ENCODE peak calls at places on chromosomes 2 and 18, in six cellular contexts. U is H9, S is HCT116, V is A549, L is HepG2, Z is endothelial cell of umbilical vein. B is an unnamed sample.

GRCh38 chr2:199882667-199883066 is 28.4 kb upstream of the C2orf69 start:
- DNase-seq in U (no peak), S (no peak), V (no peak), L (no peak), Z (no peak), B (peak)

GRCh38 chr18:45569566-45569965 is 45.7 kb upstream of the SLC14A2 start:
- DNase-seq in U (no peak), S (no peak), V (no peak), L (no peak), Z (no peak), B (no peak)

GRCh38 chr2:10647886-10648605 is 41.7 kb downstream of the NOL10 start:
- DNase-seq in U (no peak), S (no peak), V (no peak), L (no peak), Z (no peak), B (no peak)

GRCh38 chr2:61018319-61018750 is 280 bp upstream of the PUS10 start:
- DNase-seq in U (no peak), S (no peak), V (no peak), L (no peak), Z (no peak), B (no peak)

GRCh38 chr2:226869371-226869770 is 33.5 kb downstream of the RHBDD1 start:
- DNase-seq in U (no peak), S (no peak), V (no peak), L (no peak), Z (no peak), B (no peak)

GRCh38 chr2:212892193-212892592 is 259.2 kb downstream of the IKZF2 start:
- DNase-seq in U (no peak), S (peak), V (peak), L (peak), Z (peak), B (peak)

GRCh38 chr18:39721712-39722111 is 2156.1 kb upstream of the CELF4 start:
- DNase-seq in U (no peak), S (no peak), V (no peak), L (no peak), Z (no peak), B (no peak)

GRCh38 chr2:168060956-168061750 is 186.2 kb downstream of the STK39 start:
- DNase-seq in U (no peak), S (no peak), V (peak), L (no peak), Z (no peak), B (no peak)

GRCh38 chr18:46899274-46899948 is 17.9 kb downstream of the PIAS2 start:
- DNase-seq in U (peak), S (no peak), V (no peak), L (no peak), Z (no peak), B (peak)

GRCh38 chr2:233556756-233557736 is 9.5 kb downstream of the USP40 start:
- DNase-seq in U (no peak), S (no peak), V (peak), L (no peak), Z (peak), B (no peak)

GRCh38 chr2:234308814-234309195 is 188.1 kb downstream of the ARL4C start:
- DNase-seq in U (no peak), S (no peak), V (peak), L (no peak), Z (peak), B (no peak)

GRCh38 chr2:143717053-143717452 is 587.8 kb downstream of the ARHGAP15 start:
- DNase-seq in U (no peak), S (no peak), V (no peak), L (no peak), Z (no peak), B (no peak)
- H3K4me2 ChIP-seq in U (no peak), S (no peak), V (peak), L (no peak), Z (no peak), B (no peak)

GRCh38 chr2:2331905-2332280 is 818 bp upstream of the MYT1L start:
- DNase-seq in U (peak), S (no peak), V (no peak), L (no peak), Z (no peak), B (peak)
- H3K4me2 ChIP-seq in U (peak), S (no peak), V (no peak), L (no peak), Z (no peak), B (no peak)

DNA sequence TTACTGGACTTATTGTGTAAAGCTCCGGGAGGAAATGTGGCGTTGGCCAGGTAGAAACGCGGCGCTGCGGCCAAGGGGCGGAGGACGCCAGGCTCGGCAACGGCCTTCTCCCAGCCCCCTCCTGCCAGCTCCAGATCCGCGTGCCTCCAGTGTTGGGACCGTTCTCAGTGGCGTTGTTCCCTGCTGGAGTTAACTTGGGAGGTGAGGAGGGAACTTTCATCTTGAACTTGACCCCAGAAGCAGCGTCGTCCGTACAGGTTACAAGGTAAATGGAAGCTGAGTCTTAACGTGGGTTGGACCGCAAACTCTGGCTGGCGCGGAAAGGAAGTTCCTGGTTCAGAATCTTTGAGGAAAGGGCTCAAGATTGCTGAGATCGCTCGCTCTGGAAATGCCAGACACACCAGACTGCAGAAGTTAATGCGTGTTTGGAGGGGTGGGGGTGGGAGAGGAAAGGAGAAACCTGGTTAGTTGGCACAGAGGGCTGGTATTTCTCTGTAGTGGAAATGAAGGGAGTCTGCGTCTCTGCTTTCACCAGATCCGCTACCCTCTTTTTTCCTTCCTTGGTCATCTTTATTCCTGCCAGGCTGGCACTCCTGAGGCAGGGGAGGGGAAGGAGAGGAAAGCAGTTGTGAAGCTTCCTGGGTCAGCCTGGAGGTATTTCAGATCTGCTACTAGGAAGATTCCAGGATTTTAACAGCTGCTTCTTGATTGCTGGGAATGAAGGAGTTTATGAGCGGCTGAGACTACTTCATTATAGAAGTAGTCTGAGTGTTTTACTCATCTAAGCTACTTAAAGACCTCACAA is 1.5 kb downstream of the TANC1 start:
- DNase-seq in U (peak), S (no peak), V (peak), L (no peak), Z (peak), B (peak)
- H3K4me2 ChIP-seq in U (peak), S (peak), V (peak), L (peak), Z (peak), B (peak)

DNA sequence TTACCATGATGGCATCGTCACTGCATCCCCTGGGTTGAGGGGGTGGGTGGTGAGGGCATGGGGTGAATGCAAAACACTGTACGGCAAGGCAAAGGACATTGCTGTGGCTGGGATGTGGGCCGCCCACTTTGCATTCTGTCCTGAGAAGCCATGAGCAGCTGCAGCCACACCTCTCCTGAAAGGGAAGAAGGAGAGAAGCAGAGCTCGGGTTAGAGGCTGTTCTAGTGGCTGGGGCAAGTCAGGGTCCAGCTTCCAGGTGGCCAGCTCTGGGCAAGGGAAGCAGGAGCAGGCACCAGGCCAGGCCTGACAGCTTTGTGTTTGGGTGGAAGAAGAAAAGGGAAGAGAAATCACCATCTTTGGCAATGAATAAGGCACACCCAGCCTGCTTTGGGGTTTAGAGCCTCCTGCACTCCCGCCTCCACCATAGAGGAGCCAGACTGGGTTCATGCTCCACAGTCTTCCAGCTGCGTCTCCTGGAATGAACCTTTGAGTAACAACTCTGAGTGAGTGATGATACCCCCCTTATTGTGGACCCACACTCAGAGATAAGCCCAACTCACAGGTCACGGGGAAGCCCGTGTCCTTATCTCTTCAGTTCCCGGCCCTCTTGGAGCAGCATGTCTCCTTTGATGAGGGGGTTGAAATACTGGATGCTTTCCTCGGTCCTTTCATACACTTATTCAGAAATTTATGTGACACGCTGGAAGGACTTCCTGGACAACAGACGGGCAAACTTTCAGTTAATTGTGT is 63.5 kb downstream of the INPP4A start:
- DNase-seq in U (no peak), S (no peak), V (no peak), L (no peak), Z (no peak), B (no peak)
- H3K4me2 ChIP-seq in U (no peak), S (no peak), V (no peak), L (no peak), Z (no peak), B (no peak)

DNA sequence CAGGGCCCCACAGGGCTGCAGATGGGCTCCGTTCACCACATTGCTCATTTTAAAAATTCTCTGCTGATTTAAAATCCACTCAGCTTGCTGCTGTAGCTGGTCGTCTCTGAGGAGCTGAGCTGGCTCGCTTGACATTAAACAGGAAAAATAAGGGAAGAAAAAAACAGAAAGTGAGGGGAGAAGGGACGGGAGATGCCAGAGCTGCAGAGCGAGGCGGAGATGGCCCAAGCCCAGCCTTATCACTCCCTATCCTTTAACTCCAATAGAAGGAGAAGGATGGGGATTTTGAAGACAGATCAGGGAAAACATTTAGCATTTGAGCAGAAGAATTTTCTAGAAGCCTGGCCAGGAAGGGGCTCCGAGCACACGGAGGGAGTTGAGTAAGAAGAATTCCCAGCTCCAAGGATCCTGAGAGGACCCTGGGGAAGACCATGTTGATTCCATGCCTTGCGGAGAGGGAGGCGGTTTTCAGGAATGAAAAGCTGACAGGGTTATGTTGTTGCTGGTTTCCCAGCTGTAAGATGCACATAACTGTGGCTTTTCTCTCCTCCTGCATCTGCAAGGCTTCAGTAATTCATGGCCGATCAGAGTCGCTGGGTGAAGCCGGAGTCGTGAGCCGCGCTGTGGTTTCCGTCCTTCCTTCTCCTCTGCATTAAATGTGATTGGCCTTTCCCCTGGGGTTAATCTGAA is 35.6 kb downstream of the TWIST2 start:
- DNase-seq in U (no peak), S (no peak), V (no peak), L (no peak), Z (no peak), B (no peak)
- H3K4me2 ChIP-seq in U (no peak), S (no peak), V (no peak), L (no peak), Z (no peak), B (no peak)

GRCh38 chr2:21819475-21819874 is 695.7 kb downstream of the TDRD15 start:
- DNase-seq in U (no peak), S (no peak), V (no peak), L (no peak), Z (no peak), B (no peak)

GRCh38 chr2:21821697-21822227 is 698.0 kb downstream of the TDRD15 start:
- DNase-seq in U (no peak), S (no peak), V (no peak), L (no peak), Z (no peak), B (no peak)

GRCh38 chr2:21820271-21820670 is 696.5 kb downstream of the TDRD15 start:
- DNase-seq in U (no peak), S (no peak), V (no peak), L (no peak), Z (no peak), B (no peak)

DNA sequence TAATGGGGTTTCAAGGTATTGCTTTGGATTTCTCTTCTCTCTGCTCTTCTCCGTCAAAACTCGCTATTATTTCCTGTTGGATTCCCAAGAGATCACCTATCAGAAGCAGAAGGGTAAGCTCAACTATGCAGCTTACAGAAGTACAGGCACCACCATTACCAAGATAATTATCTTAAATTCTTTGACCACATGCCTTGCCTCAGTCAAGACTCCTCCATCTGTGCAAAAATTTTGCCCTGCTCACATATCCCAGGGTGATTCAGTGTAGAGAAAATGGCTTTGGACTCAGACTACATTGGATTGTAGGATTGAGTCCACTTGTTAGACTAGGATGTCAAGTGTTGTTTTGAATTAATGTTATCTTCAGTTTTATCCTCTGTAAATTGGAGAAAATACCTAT is 698.7 kb downstream of the TDRD15 start:
- DNase-seq in U (no peak), S (no peak), V (no peak), L (no peak), Z (no peak), B (no peak)
- H3K4me2 ChIP-seq in U (no peak), S (no peak), V (no peak), L (no peak), Z (no peak), B (no peak)

GRCh38 chr2:215137329-215137686 is 1.1 kb downstream of the ABCA12 start:
- DNase-seq in U (no peak), S (no peak), V (no peak), L (no peak), Z (no peak), B (no peak)
- H3K4me2 ChIP-seq in U (no peak), S (peak), V (peak), L (no peak), Z (no peak), B (no peak)

DNA sequence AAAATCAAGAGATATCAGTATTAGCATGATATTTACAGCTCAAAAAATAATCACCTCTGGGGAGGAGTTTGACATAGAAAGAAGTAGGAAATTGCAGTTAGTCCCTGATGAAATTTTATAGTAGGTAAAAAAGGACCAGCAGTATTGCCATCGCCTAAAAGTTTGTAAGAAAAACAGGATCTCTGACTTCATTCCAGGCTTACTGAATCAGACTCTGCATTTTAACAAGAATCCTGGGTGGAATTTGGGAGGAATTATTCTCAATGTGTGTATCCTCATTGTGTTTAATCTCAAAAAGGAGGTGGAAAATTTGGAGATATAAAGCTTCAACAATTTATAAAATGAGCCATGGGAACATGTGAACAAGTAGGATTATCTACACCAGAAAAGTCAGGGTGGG is 31.2 kb upstream of the STAT1 start:
- DNase-seq in U (no peak), S (no peak), V (no peak), L (no peak), Z (no peak), B (no peak)
- H3K4me2 ChIP-seq in U (no peak), S (no peak), V (no peak), L (no peak), Z (no peak), B (no peak)

B was measured in neural progenitor cell.